ENCODE peak calls at places on chromosome 20, in ten cellular contexts. R is EL; Y is ELR; I is NCI-H1092; Z is fibroblast of mammary gland; Q is CD4-positive, alpha-beta T cell; K is T follicular helper cell; P is stimulated activated CD4-positive, alpha-beta T cell treated with anti-CD3 and anti-CD28 coated beads, Interleukin-2, amount 100 ng/mL, for 48 hours; D is EH; B is iPS DF 6.9. H is an unnamed sample.
A peak's percentile ranks its signal among the peaks of the same experiment; 100 is the strongest.

GRCh38 chr20:60262967-60263603 is 304.9 kb downstream of the CDH26 start:
- DNase-seq in B (peak; percentile 50), Y (peak; percentile 57), P (peak; percentile 50), I (no peak), Q (peak; percentile 53), K (peak; percentile 21), D (peak; percentile 43), Z (peak; percentile 27), R (peak; percentile 42), H (peak; percentile 66)

GRCh38 chr20:20837574-20838021 is 125.2 kb upstream of the RALGAPA2 start:
- DNase-seq in Z (peak; percentile 50), K (peak; percentile 5), Q (peak; percentile 20), D (peak; percentile 37), I (peak; percentile 24), P (peak; percentile 25), R (peak; percentile 33), B (no peak), Y (peak; percentile 46), H (peak; percentile 58)

GRCh38 chr20:19970256-19970765 is 46.9 kb upstream of the NAA20 start:
- DNase-seq in B (no peak), K (no peak), D (no peak), Y (no peak), Q (no peak), R (no peak), Z (no peak), I (no peak), P (no peak), H (no peak)

GRCh38 chr20:44644384-44645131 is 6.9 kb downstream of the ADA start:
- DNase-seq in D (no peak), Z (no peak), B (no peak), P (no peak), K (no peak), Q (peak; percentile 21), Y (peak; percentile 20), R (no peak), I (no peak), H (peak; percentile 74)

GRCh38 chr20:53706511-53707031 is 112.9 kb upstream of the ZNF217 start:
- DNase-seq in Z (no peak), K (no peak), R (peak; percentile 56), B (no peak), Q (peak; percentile 26), P (no peak), Y (no peak), D (peak; percentile 61), I (no peak), H (no peak)

GRCh38 chr20:23926941-23927872 is 47.7 kb upstream of the CST5 start:
- DNase-seq in Z (peak; percentile 43), Y (peak; percentile 13), I (no peak), Q (no peak), R (peak; percentile 70), D (peak; percentile 54), B (no peak), P (no peak), K (no peak), H (no peak)

GRCh38 chr20:43840382-43841070 is 74.1 kb upstream of the TOX2 start:
- DNase-seq in R (peak; percentile 38), Z (peak; percentile 40), D (peak; percentile 37), P (no peak), B (peak; percentile 33), I (peak; percentile 1), Q (peak; percentile 30), K (no peak), Y (peak; percentile 68), H (peak; percentile 56)

GRCh38 chr20:25389381-25389857 is 1.2 kb downstream of the ABHD12 start:
- DNase-seq in K (no peak), Q (no peak), I (no peak), D (peak; percentile 69), R (peak; percentile 65), Z (peak; percentile 52), Y (peak; percentile 49), B (no peak), P (no peak), H (no peak)

H was measured in stimulated activated effector memory CD8-positive, alpha-beta T cell treated with anti-CD3 and anti-CD28 coated beads, Interleukin-12 subunit alpha, Interleukin-12 subunit beta, amount 100 ng/mL, for 72 hours.